ENCODE peak calls at places on chromosomes 7 and 10, in five cellular contexts. U, S, B, I and K are unnamed samples.

GRCh38 chr7:22278660-22279059 is 78.3 kb downstream of the RAPGEF5 start:
- DNase-seq in U (no peak), S (no peak), B (no peak), I (no peak), K (no peak)

GRCh38 chr10:86851329-86852207 is 95.1 kb downstream of the BMPR1A start:
- DNase-seq in U (peak; percentile 66), S (peak; percentile 47), B (peak; percentile 36), I (peak; percentile 74), K (no peak)

GRCh38 chr10:12181065-12181775 is 14.5 kb downstream of the NUDT5 start:
- DNase-seq in U (no peak), S (no peak), B (no peak), I (no peak), K (peak; percentile 29)

GRCh38 chr10:100357073-100357858 is 10.2 kb downstream of the SCD start:
- DNase-seq in U (no peak), S (no peak), B (no peak), I (no peak), K (no peak)

GRCh38 chr10:14389981-14390590 is 59.4 kb upstream of the FRMD4A start:
- DNase-seq in U (no peak), S (no peak), B (no peak), I (no peak), K (peak; percentile 42)

GRCh38 chr7:77687747-77688144 is 8.5 kb upstream of the RSBN1L start:
- DNase-seq in U (no peak), S (no peak), B (no peak), I (no peak), K (no peak)

GRCh38 chr10:120735773-120736371 is 115.3 kb upstream of the WDR11 start:
- DNase-seq in U (no peak), S (no peak), B (no peak), I (no peak), K (peak; percentile 29)

GRCh38 chr10:51602326-51602725 is 97.1 kb downstream of the CSTF2T start:
- DNase-seq in U (no peak), S (no peak), B (no peak), I (no peak), K (no peak)

GRCh38 chr7:122352454-122352853 is 47.9 kb upstream of the FEZF1 start:
- DNase-seq in U (no peak), S (no peak), B (no peak), I (no peak), K (no peak)

GRCh38 chr10:99233000-99233679 is 2.5 kb downstream of the HPSE2 start:
- DNase-seq in U (no peak), S (no peak), B (no peak), I (no peak), K (no peak)

GRCh38 chr10:132374176-132374575 is 22.8 kb upstream of the PWWP2B start:
- DNase-seq in U (no peak), S (no peak), B (peak; percentile 2), I (no peak), K (no peak)

GRCh38 chr10:111836586-111836985 is 347.0 kb downstream of the GPAM start:
- DNase-seq in U (no peak), S (no peak), B (no peak), I (no peak), K (no peak)

GRCh38 chr10:119362122-119362521 is 154.8 kb downstream of the GRK5 start:
- DNase-seq in U (no peak), S (no peak), B (no peak), I (no peak), K (no peak)

GRCh38 chr7:95951997-95952795 is 179.8 kb downstream of the DYNC1I1 start:
- DNase-seq in U (no peak), S (no peak), B (no peak), I (no peak), K (no peak)

GRCh38 chr7:52764502-52765169 is 270.8 kb upstream of the POM121L12 start:
- DNase-seq in U (no peak), S (no peak), B (no peak), I (no peak), K (no peak)

GRCh38 chr10:79127151-79127961 is 58.6 kb downstream of the ZMIZ1 start:
- DNase-seq in U (peak; percentile 81), S (no peak), B (peak; percentile 79), I (no peak), K (no peak)

GRCh38 chr10:64648915-64649314 is 1127.7 kb downstream of the REEP3 start:
- DNase-seq in U (no peak), S (no peak), B (no peak), I (no peak), K (peak; percentile 1)

GRCh38 chr10:47146571-47146970 is 153.4 kb upstream of the GDF10 start:
- DNase-seq in U (no peak), S (no peak), B (no peak), I (no peak), K (no peak)

GRCh38 chr7:477626-478220 is 41.9 kb downstream of the PDGFA start:
- DNase-seq in U (peak; percentile 48), S (no peak), B (no peak), I (no peak), K (no peak)

GRCh38 chr10:112546474-112546873 is 99.5 kb downstream of the VTI1A start:
- DNase-seq in U (no peak), S (no peak), B (no peak), I (no peak), K (peak; percentile 23)

GRCh38 chr7:2821842-2822507 is 22.1 kb downstream of the GNA12 start:
- DNase-seq in U (no peak), S (peak; percentile 36), B (no peak), I (no peak), K (peak; percentile 44)

GRCh38 chr7:106779877-106780276 is 85.2 kb upstream of the PIK3CG start:
- DNase-seq in U (no peak), S (no peak), B (no peak), I (no peak), K (no peak)

GRCh38 chr7:142383826-142384507 is 126.1 kb upstream of the PRSS58 start:
- DNase-seq in U (no peak), S (no peak), B (no peak), I (no peak), K (no peak)

GRCh38 chr7:131525820-131526219 is 30.6 kb downstream of the PODXL start:
- DNase-seq in U (no peak), S (no peak), B (no peak), I (no peak), K (no peak)

GRCh38 chr7:77427996-77428603 is 12.0 kb upstream of the GSAP start:
- DNase-seq in U (no peak), S (peak; percentile 46), B (no peak), I (no peak), K (no peak)

GRCh38 chr7:151665363-151665762 is 145.7 kb upstream of the RHEB start:
- DNase-seq in U (no peak), S (no peak), B (peak; percentile 79), I (no peak), K (no peak)

DNA sequence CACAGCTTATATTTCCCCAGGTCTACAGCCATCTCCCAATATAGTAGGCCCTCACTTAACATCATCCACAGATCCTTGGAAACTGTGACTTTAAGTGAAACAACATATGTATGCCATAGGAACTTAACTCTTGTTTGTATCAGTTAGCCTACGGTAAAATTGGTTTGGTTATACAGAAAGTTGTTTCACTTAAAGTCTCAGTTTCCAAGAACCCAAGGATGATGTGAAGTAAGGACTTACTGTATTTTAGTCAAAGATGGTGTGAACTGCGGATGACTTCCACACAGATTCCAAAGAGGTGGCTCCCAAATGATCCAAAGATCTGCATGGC is 56.4 kb upstream of the MRLN start:
- DNase-seq in U (no peak), S (no peak), B (no peak), I (no peak), K (no peak)
- TF ChIP-seq CTCF in U (no peak), S (no peak), B (no peak), I (no peak), K (no peak)

GRCh38 chr10:130064783-130065182 is 45.8 kb downstream of the C10orf143 start:
- DNase-seq in U (no peak), S (no peak), B (no peak), I (no peak), K (no peak)
- TF ChIP-seq CTCF in U (no peak), S (no peak), B (no peak), I (no peak), K (no peak)

GRCh38 chr10:33132626-33133025 is 174.6 kb upstream of the ITGB1 start:
- DNase-seq in U (no peak), S (no peak), B (no peak), I (no peak), K (no peak)
- TF ChIP-seq CTCF in U (no peak), S (no peak), B (no peak), I (no peak), K (no peak)

GRCh38 chr10:104650072-104650471 is 9.0 kb downstream of the SORCS3 start:
- DNase-seq in U (no peak), S (no peak), B (no peak), I (no peak), K (no peak)
- TF ChIP-seq CTCF in U (no peak), S (no peak), B (no peak), I (no peak), K (no peak)

GRCh38 chr7:34392972-34393371 is 265.0 kb upstream of the NPSR1 start:
- DNase-seq in U (no peak), S (no peak), B (no peak), I (no peak), K (no peak)

GRCh38 chr7:34385385-34385784 is 272.6 kb upstream of the NPSR1 start:
- DNase-seq in U (no peak), S (no peak), B (no peak), I (no peak), K (no peak)

GRCh38 chr7:34389332-34390078 is 268.5 kb upstream of the NPSR1 start:
- DNase-seq in U (no peak), S (no peak), B (no peak), I (no peak), K (no peak)
- TF ChIP-seq CTCF in U (no peak), S (no peak), B (no peak), I (no peak), K (no peak)

GRCh38 chr7:153835104-153835503 is 217.1 kb upstream of the DPP6 start:
- DNase-seq in U (no peak), S (no peak), B (no peak), I (no peak), K (no peak)
- TF ChIP-seq CTCF in U (no peak), S (no peak), B (peak; percentile 3), I (no peak), K (no peak)

DNA sequence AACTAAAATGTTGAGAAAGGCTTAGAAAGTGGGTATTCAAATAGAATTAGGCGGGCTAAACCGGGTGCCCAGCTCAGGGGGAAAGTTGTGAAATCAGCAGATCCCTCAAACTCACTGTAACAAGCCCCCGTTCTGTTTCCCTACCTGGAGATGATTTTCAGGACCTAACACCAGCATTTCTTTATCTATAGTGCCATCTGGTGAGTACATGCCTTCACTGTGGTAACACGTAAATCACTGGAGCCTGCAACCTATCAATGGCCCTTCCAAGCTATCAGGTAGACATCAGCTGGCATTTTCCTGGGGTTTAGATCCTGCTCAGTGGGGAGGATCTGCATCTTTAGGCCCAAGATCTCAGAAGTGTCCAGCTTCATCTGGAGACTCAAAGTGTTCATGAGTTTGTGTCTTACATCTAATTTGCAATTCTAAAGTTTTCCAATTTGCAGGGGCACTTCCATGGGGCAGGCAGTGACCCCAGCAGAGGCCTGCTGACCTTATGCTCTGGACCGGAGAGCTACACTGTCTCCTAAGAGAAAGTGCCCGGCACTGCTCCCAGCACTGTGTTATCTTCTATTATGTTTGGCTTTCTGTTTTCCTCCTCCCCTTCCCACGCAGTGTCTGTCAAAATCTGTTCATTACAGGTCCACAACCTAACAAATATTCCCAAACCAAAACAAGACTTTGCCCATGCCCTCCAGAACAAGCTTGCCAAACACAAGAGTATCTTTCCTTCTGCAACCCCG is 132.5 kb downstream of the LSM5 start:
- DNase-seq in U (no peak), S (no peak), B (no peak), I (no peak), K (no peak)
- TF ChIP-seq CTCF in U (no peak), S (no peak), B (no peak), I (no peak), K (no peak)

GRCh38 chr10:5628366-5628765 is 38.0 kb downstream of the ASB13 start:
- DNase-seq in U (no peak), S (no peak), B (peak; percentile 69), I (no peak), K (no peak)
- TF ChIP-seq CTCF in U (no peak), S (no peak), B (peak; percentile 1), I (no peak), K (no peak)